ENCODE peak calls at places on chromosomes 7 and 10, in ten cellular contexts. L is GM23248; G is tibial nerve; H is brain microvascular endothelial cell; Z is body of pancreas; O is dorsolateral prefrontal cortex; Y is transverse colon; P is CD8-positive, alpha-beta memory T cell; V is cardiac muscle cell; S is SJSA1. A is an unnamed sample.

GRCh38 chr7:150569245-150569644 is 2.1 kb downstream of the GIMAP4 start:
- DNase-seq in L (no peak), P (no peak), H (no peak), G (no peak), Y (no peak), O (no peak), V (no peak), S (no peak), Z (no peak), A (no peak)

GRCh38 chr10:31274310-31274709 is 44.7 kb upstream of the ZEB1 start:
- DNase-seq in P (no peak), G (no peak), H (no peak), S (no peak), Y (no peak), L (peak), O (no peak), Z (no peak), V (peak), A (no peak)

GRCh38 chr10:17851611-17852010 is 42.5 kb downstream of the MRC1 start:
- DNase-seq in P (no peak), Y (peak), S (no peak), O (peak), Z (no peak), G (peak), V (no peak), L (no peak), H (no peak), A (no peak)

GRCh38 chr7:29237483-29237882 is 42.9 kb downstream of the CHN2 start:
- DNase-seq in H (no peak), S (no peak), Y (no peak), L (peak), O (no peak), Z (no peak), G (no peak), P (no peak), V (peak), A (no peak)

GRCh38 chr7:26051021-26051420 is 101.0 kb upstream of the NFE2L3 start:
- DNase-seq in P (no peak), Z (no peak), H (no peak), O (no peak), V (no peak), L (no peak), Y (no peak), S (no peak), G (no peak), A (no peak)

GRCh38 chr10:30557884-30558283 is 71.7 kb downstream of the LYZL2 start:
- DNase-seq in S (no peak), G (no peak), V (peak), L (peak), Y (no peak), H (peak), P (no peak), O (no peak), Z (no peak), A (no peak)

GRCh38 chr7:18521945-18522566 is 26.5 kb downstream of the HDAC9 start:
- DNase-seq in H (no peak), P (peak), Z (no peak), Y (no peak), S (no peak), O (no peak), L (no peak), G (no peak), V (no peak), A (no peak)

GRCh38 chr7:119935418-119936025 is 337.5 kb upstream of the KCND2 start:
- DNase-seq in L (peak), Z (no peak), O (no peak), P (no peak), H (no peak), V (peak), G (no peak), S (no peak), Y (no peak), A (no peak)

GRCh38 chr7:72335561-72336381 is 76.4 kb downstream of the CALN1 start:
- DNase-seq in P (no peak), S (no peak), V (no peak), G (no peak), H (no peak), L (no peak), Y (no peak), Z (no peak), O (peak), A (no peak)

GRCh38 chr10:119518176-119518575 is 24.3 kb downstream of the RGS10 start:
- DNase-seq in H (no peak), O (no peak), Z (no peak), S (no peak), G (no peak), L (no peak), P (no peak), V (no peak), Y (no peak), A (no peak)
- H3K27ac ChIP-seq in H (peak), O (no peak), Z (no peak), S (peak), G (peak), L (no peak), P (peak), V (no peak), Y (peak), A (peak)

GRCh38 chr10:97708976-97709745 is 4.4 kb upstream of the MARVELD1 start:
- DNase-seq in Z (peak), V (peak), L (peak), G (peak), H (peak), S (peak), O (peak), Y (peak), P (no peak), A (no peak)
- H3K27ac ChIP-seq in Z (no peak), V (peak), L (no peak), G (no peak), H (no peak), S (no peak), O (no peak), Y (peak), P (no peak), A (no peak)

GRCh38 chr10:69456880-69457693 is 5.8 kb downstream of the TSPAN15 start:
- DNase-seq in Y (no peak), P (no peak), G (no peak), H (no peak), S (no peak), L (peak), O (no peak), V (no peak), Z (no peak), A (no peak)

GRCh38 chr10:69457771-69458237 is 6.5 kb downstream of the TSPAN15 start:
- DNase-seq in G (no peak), Z (no peak), Y (no peak), L (no peak), S (no peak), P (no peak), V (no peak), O (no peak), H (no peak), A (no peak)

GRCh38 chr10:69459893-69460575 is 8.8 kb downstream of the TSPAN15 start:
- DNase-seq in Y (no peak), O (no peak), L (no peak), Z (no peak), S (no peak), G (no peak), H (no peak), V (no peak), P (no peak), A (no peak)

GRCh38 chr10:69459101-69459805 is 8.0 kb downstream of the TSPAN15 start:
- DNase-seq in G (no peak), V (no peak), H (no peak), Y (peak), L (no peak), O (no peak), S (no peak), P (no peak), Z (no peak), A (no peak)

GRCh38 chr10:69458426-69459100 is 7.3 kb downstream of the TSPAN15 start:
- DNase-seq in Z (peak), G (no peak), L (no peak), Y (peak), S (no peak), O (peak), V (no peak), P (no peak), H (no peak), A (no peak)
- H3K27ac ChIP-seq in Z (peak), G (peak), L (no peak), Y (peak), S (no peak), O (peak), V (peak), P (no peak), H (no peak), A (no peak)

GRCh38 chr7:116804459-116804858 is 57.9 kb upstream of the CAPZA2 start:
- DNase-seq in L (no peak), V (no peak), P (no peak), O (no peak), H (no peak), Z (no peak), G (no peak), S (no peak), Y (no peak), A (no peak)

GRCh38 chr7:116807011-116807560 is 55.3 kb upstream of the CAPZA2 start:
- DNase-seq in Z (no peak), V (no peak), H (no peak), L (no peak), G (no peak), O (no peak), P (no peak), Y (no peak), S (no peak), A (no peak)

GRCh38 chr7:116809636-116810266 is 52.6 kb upstream of the CAPZA2 start:
- DNase-seq in L (peak), S (no peak), Y (no peak), O (no peak), Z (no peak), P (peak), G (peak), V (peak), H (peak), A (no peak)

GRCh38 chr7:116805100-116805544 is 57.3 kb upstream of the CAPZA2 start:
- DNase-seq in Z (no peak), O (no peak), Y (no peak), V (peak), H (no peak), G (peak), S (no peak), P (no peak), L (peak), A (no peak)

DNA sequence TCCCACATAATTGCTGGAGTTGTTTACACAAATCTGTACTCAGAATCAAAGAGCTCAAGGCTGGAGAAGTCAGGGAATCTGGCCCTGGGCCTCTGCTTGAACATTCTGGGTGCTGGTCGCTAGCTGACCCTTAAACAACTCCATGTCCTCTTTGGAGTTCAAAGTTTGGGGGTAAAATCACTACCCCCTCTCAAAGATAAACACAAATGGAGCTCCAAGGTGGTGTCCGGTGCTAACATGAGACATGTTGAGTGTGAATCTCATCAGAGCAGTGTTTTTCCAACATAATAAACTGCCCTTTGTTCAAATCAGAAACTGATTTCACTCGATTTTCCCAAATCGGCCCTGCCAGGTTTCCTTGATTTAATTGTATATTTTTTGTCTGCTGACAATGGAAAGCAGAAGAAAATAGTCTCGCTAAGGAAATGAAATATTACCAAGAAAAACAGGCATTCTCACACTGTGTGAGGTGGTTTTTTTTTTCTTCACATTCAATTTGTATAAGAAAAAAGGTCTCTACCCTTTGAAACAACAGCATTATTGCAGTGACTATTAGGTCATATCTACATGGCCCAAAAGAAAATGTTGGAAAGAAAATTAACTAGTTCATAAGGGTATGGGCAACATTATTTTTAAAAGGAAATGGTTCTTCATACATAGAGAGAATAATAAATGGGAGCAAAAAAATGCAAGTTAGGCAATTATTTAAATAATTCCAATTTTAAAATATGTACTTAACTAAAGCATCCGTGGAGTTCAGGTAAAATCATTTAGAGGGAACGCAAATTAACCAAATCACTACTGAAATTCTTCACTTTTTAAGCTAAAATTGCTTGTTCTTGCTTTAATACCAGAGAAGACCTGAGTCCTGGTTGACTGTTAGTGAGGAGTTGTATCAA is 56.1 kb upstream of the CAPZA2 start:
- DNase-seq in O (no peak), P (no peak), S (no peak), H (no peak), Y (no peak), L (no peak), G (no peak), V (no peak), Z (no peak), A (no peak)
- H3K27ac ChIP-seq in O (peak), P (no peak), S (no peak), H (no peak), Y (no peak), L (no peak), G (peak), V (no peak), Z (no peak), A (no peak)

DNA sequence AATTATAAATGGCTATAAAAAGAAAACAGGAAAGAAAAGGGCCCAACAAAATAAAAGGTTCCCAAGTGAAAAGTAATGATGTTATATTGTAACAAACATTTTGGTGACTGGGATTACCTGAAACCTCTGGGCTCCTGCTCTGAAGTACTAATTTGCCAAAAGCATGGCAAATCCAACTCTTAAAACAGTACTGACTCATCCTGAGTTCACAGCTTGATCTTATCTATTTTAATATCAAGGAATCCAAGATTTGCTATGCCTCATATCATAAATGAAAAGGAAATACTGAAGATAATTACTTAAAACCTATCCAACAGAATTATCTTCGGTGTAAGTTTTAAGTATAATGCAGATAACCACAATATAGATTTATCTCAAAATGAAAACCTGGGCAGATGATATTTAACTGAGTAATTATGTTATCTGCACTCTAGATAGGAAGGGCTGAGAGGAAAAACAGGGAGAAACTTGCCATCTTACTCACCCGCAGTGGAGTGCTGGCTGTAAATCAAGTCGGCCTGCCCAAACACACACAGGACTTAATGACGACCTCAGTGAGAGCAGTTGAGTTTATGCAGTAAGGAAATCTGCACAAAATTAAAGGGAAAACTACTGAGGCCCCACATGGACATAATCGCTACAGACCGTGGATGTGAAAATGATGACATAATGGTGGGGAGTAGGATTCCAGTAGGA is 48.4 kb downstream of the MPP7 start:
- DNase-seq in V (peak), G (no peak), Z (no peak), H (peak), P (no peak), S (no peak), Y (no peak), O (no peak), L (peak), A (no peak)
- H3K27ac ChIP-seq in V (no peak), G (no peak), Z (no peak), H (no peak), P (no peak), S (no peak), Y (peak), O (no peak), L (no peak), A (no peak)

DNA sequence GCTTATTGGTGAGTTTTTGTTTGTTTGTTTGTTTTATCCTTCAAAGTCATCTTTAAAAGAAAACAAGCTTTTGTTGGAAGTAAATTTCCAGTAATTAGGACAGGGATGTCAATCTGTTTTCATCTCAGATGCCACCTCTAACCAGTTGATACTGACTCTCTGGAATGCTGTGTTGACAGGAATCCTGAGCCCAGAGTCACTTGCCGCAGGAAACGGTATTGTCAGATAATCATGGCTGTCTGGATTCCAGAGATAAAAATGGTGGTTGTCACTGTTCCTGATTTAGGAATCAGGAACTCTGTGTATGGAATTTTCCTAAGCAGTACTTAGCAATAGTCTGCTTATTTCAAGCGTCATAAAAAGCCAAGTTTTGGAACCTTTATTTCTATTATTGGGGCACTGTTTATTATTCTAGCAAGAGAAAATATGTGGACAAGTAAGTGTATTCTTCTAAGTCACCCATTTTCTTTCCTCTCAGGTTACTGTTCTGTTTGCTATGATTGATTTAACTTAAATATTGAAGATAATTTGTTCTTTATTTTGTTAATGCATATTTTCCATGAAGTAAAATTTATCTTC is 39.2 kb downstream of the CDC123 start:
- DNase-seq in G (no peak), H (peak), Y (no peak), S (no peak), L (no peak), P (no peak), O (no peak), V (no peak), Z (no peak), A (no peak)
- H3K27ac ChIP-seq in G (no peak), H (peak), Y (peak), S (no peak), L (no peak), P (no peak), O (no peak), V (peak), Z (no peak), A (no peak)

DNA sequence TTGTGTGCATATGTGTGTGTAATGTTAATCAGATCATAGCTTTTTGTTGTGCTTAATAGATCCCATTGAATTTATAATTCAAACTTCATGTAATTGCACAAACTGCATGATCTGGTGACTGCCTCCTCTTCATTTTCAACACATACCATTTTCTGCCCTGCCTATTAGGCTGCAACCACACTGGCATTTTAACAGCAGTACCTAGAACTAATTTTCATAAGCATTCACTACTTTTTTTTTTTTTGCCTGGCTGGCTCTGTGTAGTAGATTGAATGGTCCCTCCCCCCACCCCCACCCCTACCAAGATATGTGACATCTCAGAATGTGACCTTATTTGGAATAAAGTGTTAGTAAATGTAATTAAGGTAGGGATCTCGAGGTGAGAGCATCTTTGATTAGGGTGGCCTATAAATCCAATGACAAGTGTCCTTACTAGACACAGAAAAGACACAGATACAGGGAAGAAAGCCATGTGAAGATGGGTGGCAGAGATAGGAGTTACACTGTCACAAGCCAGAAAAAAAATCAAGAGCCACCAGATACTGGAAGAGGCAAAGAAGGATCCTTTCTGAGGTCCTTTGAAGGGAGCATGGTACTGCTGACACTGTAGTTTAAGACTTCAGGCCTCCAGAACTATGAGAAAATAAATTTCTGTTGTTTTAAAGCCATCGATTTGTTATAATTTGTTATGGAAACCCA is 56.4 kb downstream of the MKLN1 start:
- DNase-seq in O (no peak), G (no peak), S (no peak), Z (no peak), P (no peak), Y (no peak), H (no peak), V (no peak), L (no peak), A (no peak)
- H3K27ac ChIP-seq in O (no peak), G (no peak), S (no peak), Z (no peak), P (no peak), Y (no peak), H (no peak), V (peak), L (no peak), A (no peak)

GRCh38 chr10:128629111-128630096 is 503.2 kb upstream of the MKI67 start:
- DNase-seq in O (no peak), G (no peak), L (peak), S (no peak), H (peak), Y (no peak), Z (no peak), V (peak), P (no peak), A (no peak)
- H3K27ac ChIP-seq in O (no peak), G (no peak), L (no peak), S (no peak), H (no peak), Y (no peak), Z (no peak), V (no peak), P (no peak), A (no peak)

DNA sequence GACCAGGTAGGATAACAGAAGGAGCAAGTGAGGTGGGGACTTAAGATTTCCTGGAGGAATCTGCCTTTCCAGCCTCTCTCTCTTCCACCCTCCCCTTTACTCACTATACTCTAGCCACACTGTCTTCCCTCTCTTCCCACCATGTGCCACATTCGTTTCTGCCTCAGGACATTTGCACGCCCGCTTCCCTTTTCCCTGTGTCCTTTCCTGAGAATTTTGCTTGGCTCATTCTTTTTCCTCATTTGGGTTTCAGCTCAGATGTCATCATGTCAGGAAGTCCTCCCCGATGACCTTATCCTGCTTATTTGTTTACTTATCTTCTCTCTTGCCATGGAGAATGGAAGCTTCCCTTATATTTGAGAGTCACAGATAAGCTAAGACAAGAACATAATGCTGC is 363.8 kb downstream of the PRPF18 start:
- DNase-seq in S (no peak), Y (no peak), V (no peak), G (no peak), L (no peak), Z (no peak), H (no peak), O (no peak), P (no peak), A (no peak)
- H3K27ac ChIP-seq in S (peak), Y (no peak), V (no peak), G (no peak), L (peak), Z (no peak), H (peak), O (no peak), P (no peak), A (no peak)